ENCODE peak calls at places on chromosomes 1 and 21, in six cellular contexts. E, B, O, S, Q and U are unnamed samples.

GRCh38 chr1:145806844-145807243 is 17.1 kb downstream of the RNF115 start:
- DNase-seq in E (no peak), B (no peak), O (no peak), S (no peak), Q (no peak), U (no peak)

GRCh38 chr1:37303884-37304574 is 170.4 kb upstream of the ZC3H12A start:
- DNase-seq in E (no peak), B (no peak), O (no peak), S (no peak), Q (no peak), U (no peak)

GRCh38 chr1:3219005-3219724 is 150.2 kb downstream of the PRDM16 start:
- DNase-seq in E (no peak), B (no peak), O (no peak), S (peak), Q (no peak), U (peak)

GRCh38 chr1:14304381-14304865 is 294.1 kb upstream of the KAZN start:
- DNase-seq in E (no peak), B (no peak), O (no peak), S (peak), Q (no peak), U (no peak)

GRCh38 chr1:188055921-188056505 is 1227.3 kb downstream of the PLA2G4A start:
- DNase-seq in E (no peak), B (no peak), O (no peak), S (peak), Q (no peak), U (no peak)

GRCh38 chr21:46157396-46157986 is 2.1 kb upstream of the FTCD start:
- DNase-seq in E (peak), B (no peak), O (no peak), S (no peak), Q (no peak), U (no peak)

GRCh38 chr1:203915811-203916210 is 54.4 kb downstream of the SNRPE start:
- DNase-seq in E (no peak), B (peak), O (no peak), S (peak), Q (no peak), U (no peak)

GRCh38 chr1:167905182-167905581 is 8.8 kb downstream of the ADCY10 start:
- DNase-seq in E (no peak), B (no peak), O (no peak), S (peak), Q (no peak), U (no peak)

GRCh38 chr1:1324524-1325287 is at the start of the genes CPTP and INTS11:
- DNase-seq in E (peak), B (peak), O (peak), S (peak), Q (peak), U (peak)

GRCh38 chr1:114346480-114347029 is 164.4 kb downstream of the TRIM33 start:
- DNase-seq in E (peak), B (peak), O (peak), S (peak), Q (peak), U (peak)

GRCh38 chr1:53640696-53641065 is 98.3 kb downstream of the GLIS1 start:
- DNase-seq in E (no peak), B (no peak), O (no peak), S (no peak), Q (peak), U (no peak)

GRCh38 chr1:85134583-85135455 is 66.0 kb downstream of the SYDE2 start:
- DNase-seq in E (no peak), B (peak), O (no peak), S (peak), Q (no peak), U (peak)

GRCh38 chr1:180194546-180195207 is 35.4 kb upstream of the LHX4 start:
- DNase-seq in E (no peak), B (no peak), O (no peak), S (no peak), Q (no peak), U (peak)

GRCh38 chr1:245956225-245956624 is 550.9 kb downstream of the SMYD3 start:
- DNase-seq in E (no peak), B (no peak), O (no peak), S (no peak), Q (no peak), U (no peak)

GRCh38 chr1:178161516-178161915 is 67.6 kb downstream of the RASAL2 start:
- DNase-seq in E (no peak), B (no peak), O (no peak), S (no peak), Q (no peak), U (no peak)

GRCh38 chr1:173473599-173474011 is 3.5 kb upstream of the PRDX6 start:
- DNase-seq in E (no peak), B (no peak), O (no peak), S (peak), Q (no peak), U (no peak)

GRCh38 chr21:41583274-41583790 is 75.4 kb upstream of the TMPRSS2 start:
- DNase-seq in E (peak), B (no peak), O (no peak), S (no peak), Q (no peak), U (no peak)

GRCh38 chr1:48936436-48936835 is 159.7 kb upstream of the BEND5 start:
- DNase-seq in E (no peak), B (no peak), O (no peak), S (no peak), Q (no peak), U (no peak)

GRCh38 chr1:113662097-113662496 is 97.2 kb downstream of the PHTF1 start:
- DNase-seq in E (no peak), B (no peak), O (no peak), S (no peak), Q (no peak), U (no peak)

GRCh38 chr1:25033828-25034451 is 103.9 kb upstream of the RUNX3 start:
- DNase-seq in E (no peak), B (no peak), O (no peak), S (no peak), Q (no peak), U (peak)

DNA sequence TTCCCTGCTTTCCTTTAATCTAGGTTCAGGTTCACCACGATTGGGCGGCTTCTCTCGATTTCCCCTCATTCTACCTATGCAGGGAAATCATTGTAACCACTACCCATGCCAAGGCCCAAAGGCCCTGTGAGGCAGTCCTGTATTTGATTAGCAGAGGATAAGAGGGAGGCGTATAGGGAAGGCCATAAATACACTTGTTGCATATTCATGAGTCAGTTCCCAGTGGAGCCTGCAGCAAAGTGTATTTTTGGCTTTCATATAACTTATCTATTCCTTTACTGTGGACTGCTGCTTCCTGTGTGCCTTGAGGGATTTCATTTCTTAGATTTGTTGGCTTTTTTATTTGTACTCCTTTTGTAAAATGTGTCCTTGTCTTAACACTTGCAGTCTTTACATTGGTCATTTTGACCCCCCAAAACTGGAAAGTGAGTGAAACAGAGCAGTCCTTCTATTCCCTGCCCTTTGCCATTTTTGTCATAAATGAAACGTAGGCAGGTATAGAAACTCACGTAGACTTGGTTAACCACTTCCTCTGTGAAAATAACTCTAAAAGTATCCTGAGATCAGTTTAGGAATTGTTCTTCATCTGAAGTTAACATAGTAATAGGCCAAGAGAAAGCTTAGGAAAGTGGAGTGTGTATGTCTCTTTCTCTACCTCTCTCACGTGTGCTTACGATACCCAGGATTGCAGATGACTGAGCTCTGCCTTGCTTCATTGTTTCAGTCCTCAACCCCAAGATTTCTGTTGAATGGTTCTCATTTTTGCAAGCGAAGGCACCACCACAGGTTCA is 19.6 kb upstream of the KCNQ4 start:
- DNase-seq in E (no peak), B (no peak), O (no peak), S (no peak), Q (no peak), U (no peak)
- H3K4me3 ChIP-seq in E (no peak), B (no peak), O (no peak), S (no peak), Q (no peak), U (no peak)

DNA sequence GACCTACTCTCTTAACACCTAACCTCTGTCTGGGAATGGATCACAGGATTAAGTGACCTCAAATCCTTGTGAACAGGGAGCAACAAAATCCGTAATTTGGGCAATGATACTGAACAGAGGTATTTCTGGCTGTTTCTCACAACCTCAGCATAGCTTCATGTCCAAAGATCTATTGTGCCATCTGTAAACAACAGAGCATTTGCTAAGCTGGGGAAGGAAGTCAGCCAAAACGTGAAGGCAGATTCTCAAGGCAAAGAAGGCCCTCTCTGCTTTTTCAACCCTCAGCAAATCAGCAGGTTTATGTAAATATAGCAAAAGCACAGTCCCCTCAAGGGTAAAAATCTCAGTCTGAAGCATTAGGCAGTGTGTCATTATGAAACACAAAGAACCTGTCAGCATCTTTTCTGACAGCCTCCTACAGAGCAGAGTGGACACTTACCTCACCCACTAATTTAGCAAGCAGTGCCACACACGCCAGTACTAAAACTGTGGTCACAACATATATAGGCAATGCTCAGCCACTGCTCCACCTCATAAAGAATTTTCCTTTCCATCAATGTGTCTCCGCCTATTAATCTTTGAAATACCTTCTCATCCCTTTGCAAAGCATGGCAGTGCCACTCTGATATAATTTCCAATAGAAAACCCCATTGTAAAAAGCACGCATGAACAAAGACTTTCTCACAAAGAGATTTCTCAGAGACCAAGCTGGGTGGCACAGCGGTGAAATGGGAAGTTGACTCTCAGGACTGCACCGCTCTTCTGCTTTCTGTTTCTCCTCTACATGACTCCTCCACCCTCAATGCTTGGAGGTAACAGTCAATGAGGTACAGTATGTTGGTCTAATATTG is 188.0 kb downstream of the RERE start:
- DNase-seq in E (no peak), B (peak), O (no peak), S (peak), Q (no peak), U (no peak)
- H3K4me3 ChIP-seq in E (no peak), B (no peak), O (no peak), S (no peak), Q (no peak), U (no peak)

GRCh38 chr1:108699375-108700332 is 7.5 kb downstream of the PRPF38B start:
- DNase-seq in E (no peak), B (no peak), O (no peak), S (no peak), Q (no peak), U (no peak)

GRCh38 chr1:108692724-108693655 is 880 bp downstream of the PRPF38B start:
- DNase-seq in E (peak), B (peak), O (no peak), S (peak), Q (no peak), U (peak)

GRCh38 chr1:108691128-108691885 is 803 bp upstream of the PRPF38B start:
- DNase-seq in E (no peak), B (no peak), O (no peak), S (no peak), Q (no peak), U (peak)

GRCh38 chr1:108691886-108692723 is at the start of gene PRPF38B:
- DNase-seq in E (peak), B (peak), O (peak), S (peak), Q (peak), U (peak)

GRCh38 chr1:108695515-108695914 is 3.4 kb downstream of the PRPF38B start:
- DNase-seq in E (no peak), B (no peak), O (no peak), S (no peak), Q (no peak), U (no peak)
- H3K4me3 ChIP-seq in E (peak), B (no peak), O (no peak), S (no peak), Q (no peak), U (no peak)

DNA sequence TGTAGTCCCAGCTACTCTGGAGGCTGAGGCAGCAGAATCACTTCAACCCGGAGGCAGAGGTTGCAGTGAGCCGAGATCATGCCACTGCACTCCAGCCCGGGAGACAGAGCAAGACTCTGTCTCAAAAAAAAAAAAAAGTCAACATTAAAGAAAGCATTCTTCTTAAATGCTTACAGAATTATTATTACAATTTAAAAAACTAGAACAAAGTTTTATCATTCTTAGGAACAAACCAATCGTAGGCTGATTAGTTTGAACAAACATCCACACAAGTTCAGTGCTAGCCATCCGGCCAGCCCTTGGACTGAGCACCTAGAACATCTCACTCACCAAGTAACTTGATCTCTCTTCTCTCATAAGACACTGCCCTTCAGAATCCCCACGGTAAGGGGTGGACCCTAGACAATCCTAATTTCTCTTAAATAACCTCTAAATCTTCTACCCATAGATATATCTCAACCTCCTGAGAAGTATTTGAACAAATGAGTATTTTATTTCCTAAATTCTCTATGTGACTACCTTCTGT is 16.0 kb downstream of the JAK1 start:
- DNase-seq in E (no peak), B (no peak), O (no peak), S (no peak), Q (no peak), U (no peak)
- H3K4me3 ChIP-seq in E (no peak), B (no peak), O (no peak), S (no peak), Q (no peak), U (no peak)

GRCh38 chr1:210882414-210883221 is 251.3 kb downstream of the KCNH1 start:
- DNase-seq in E (no peak), B (no peak), O (no peak), S (no peak), Q (no peak), U (no peak)
- H3K4me3 ChIP-seq in E (no peak), B (no peak), O (no peak), S (no peak), Q (no peak), U (no peak)

GRCh38 chr1:118481091-118481490 is 296.1 kb upstream of the SPAG17 start:
- DNase-seq in E (no peak), B (no peak), O (no peak), S (no peak), Q (no peak), U (no peak)
- H3K4me3 ChIP-seq in E (no peak), B (no peak), O (no peak), S (no peak), Q (no peak), U (no peak)

GRCh38 chr1:59498640-59499039 is 201.7 kb downstream of the FGGY start:
- DNase-seq in E (no peak), B (no peak), O (no peak), S (peak), Q (no peak), U (no peak)
- H3K4me3 ChIP-seq in E (no peak), B (no peak), O (no peak), S (no peak), Q (no peak), U (no peak)

GRCh38 chr1:231410041-231410591 is 12.0 kb downstream of the EGLN1 start:
- DNase-seq in E (no peak), B (peak), O (no peak), S (peak), Q (no peak), U (no peak)

GRCh38 chr1:231408528-231409094 is 13.5 kb downstream of the EGLN1 start:
- DNase-seq in E (no peak), B (no peak), O (no peak), S (no peak), Q (no peak), U (no peak)

GRCh38 chr1:231407049-231407448 is 15.0 kb downstream of the EGLN1 start:
- DNase-seq in E (no peak), B (no peak), O (no peak), S (no peak), Q (no peak), U (no peak)

GRCh38 chr1:231404318-231404717 is 17.8 kb downstream of the EGLN1 start:
- DNase-seq in E (no peak), B (no peak), O (no peak), S (no peak), Q (no peak), U (no peak)

GRCh38 chr1:231407537-231408396 is 14.3 kb downstream of the EGLN1 start:
- DNase-seq in E (no peak), B (no peak), O (no peak), S (no peak), Q (no peak), U (peak)
- H3K4me3 ChIP-seq in E (no peak), B (no peak), O (no peak), S (no peak), Q (no peak), U (no peak)

GRCh38 chr1:223715710-223716103 is 3.4 kb downstream of the CAPN2 start:
- DNase-seq in E (no peak), B (no peak), O (no peak), S (no peak), Q (no peak), U (no peak)
- H3K4me3 ChIP-seq in E (no peak), B (peak), O (no peak), S (peak), Q (no peak), U (peak)